ENCODE peak calls at places on chromosomes 16 and 17, in seven cellular contexts. H, D, C, V, U, M and J are unnamed samples.

GRCh38 chr16:67551091-67551490 is 11.2 kb upstream of the CTCF start:
- DNase-seq in H (no peak), D (no peak), C (no peak), V (peak; percentile 11), U (no peak), M (no peak), J (no peak)

GRCh38 chr16:30096105-30096861 is at the start of gene YPEL3:
- DNase-seq in H (peak; percentile 97), D (peak; percentile 94), C (peak; percentile 76), V (peak; percentile 96), U (peak; percentile 48), M (peak; percentile 93), J (peak; percentile 80)

GRCh38 chr16:68823401-68823800 is 19.9 kb upstream of the TANGO6 start:
- DNase-seq in H (no peak), D (no peak), C (no peak), V (no peak), U (no peak), M (peak; percentile 79), J (no peak)

GRCh38 chr17:76645481-76645880 is 1.9 kb upstream of the ST6GALNAC1 start:
- DNase-seq in H (no peak), D (no peak), C (no peak), V (no peak), U (no peak), M (no peak), J (no peak)

GRCh38 chr16:28009586-28010373 is 53.7 kb downstream of the GSG1L start:
- DNase-seq in H (no peak), D (no peak), C (no peak), V (no peak), U (no peak), M (no peak), J (no peak)

GRCh38 chr17:8372422-8372821 is 4.1 kb downstream of the KRABD2 start:
- DNase-seq in H (no peak), D (no peak), C (no peak), V (no peak), U (no peak), M (no peak), J (no peak)

GRCh38 chr16:24553983-24554382 is 14.6 kb downstream of the RBBP6 start:
- DNase-seq in H (no peak), D (no peak), C (no peak), V (no peak), U (no peak), M (no peak), J (no peak)

GRCh38 chr17:40530988-40531971 is 29.9 kb upstream of the TNS4 start:
- DNase-seq in H (no peak), D (no peak), C (no peak), V (no peak), U (no peak), M (no peak), J (no peak)

GRCh38 chr16:81707411-81708321 is 71.4 kb upstream of the PLCG2 start:
- DNase-seq in H (no peak), D (no peak), C (no peak), V (no peak), U (no peak), M (peak; percentile 71), J (no peak)

GRCh38 chr16:54505479-54506247 is 219.1 kb upstream of the IRX3 start:
- DNase-seq in H (no peak), D (no peak), C (no peak), V (no peak), U (no peak), M (no peak), J (no peak)

GRCh38 chr17:73166731-73167581 is 2.1 kb downstream of the SSTR2 start:
- DNase-seq in H (no peak), D (no peak), C (peak; percentile 59), V (no peak), U (no peak), M (no peak), J (no peak)

DNA sequence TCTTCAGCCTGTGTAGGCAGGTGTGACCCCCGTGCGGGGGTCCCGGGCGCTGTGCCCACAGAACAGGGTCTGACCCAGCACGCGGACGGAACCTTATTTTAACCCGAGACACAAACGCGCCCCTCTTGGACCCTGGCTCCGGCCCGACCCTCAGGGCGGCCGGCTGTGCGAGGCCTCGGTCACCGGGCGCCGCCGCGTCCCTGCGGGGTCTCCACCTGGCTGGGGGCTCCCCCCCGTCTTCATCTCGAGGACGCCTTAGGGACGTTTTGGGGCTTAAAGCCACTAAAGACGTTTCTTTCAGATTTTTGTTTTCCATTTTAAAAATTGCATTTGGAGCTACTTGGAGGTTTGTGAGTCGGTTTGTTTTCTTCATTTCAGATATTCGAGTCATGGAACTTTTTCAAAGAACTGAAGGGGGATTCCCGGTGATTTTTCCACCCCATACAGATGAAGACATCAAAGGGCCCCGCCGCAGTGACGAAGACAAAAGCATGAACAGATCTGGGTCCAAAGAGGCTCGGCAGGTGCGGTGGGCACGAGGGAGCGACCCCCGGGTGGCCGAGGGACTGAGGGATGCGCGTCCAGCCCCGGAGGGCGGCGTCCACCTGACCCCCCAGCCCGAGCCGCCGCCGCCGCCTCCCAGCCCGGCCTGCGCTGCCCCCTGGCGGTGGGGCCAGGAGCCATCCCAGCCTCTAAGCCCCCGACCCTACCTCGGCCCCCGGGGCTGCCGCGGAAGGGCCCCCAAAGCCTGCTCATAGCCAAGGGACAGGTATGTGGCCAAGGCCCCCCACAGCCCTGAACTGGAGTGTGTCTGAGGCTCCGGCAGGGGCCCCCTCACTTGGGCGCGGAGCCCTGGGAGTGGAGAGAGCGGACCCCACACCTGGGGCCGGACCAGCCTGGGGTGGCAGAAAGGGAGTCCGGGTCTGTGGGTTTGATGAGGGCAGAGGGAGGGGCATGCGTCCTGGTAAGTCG is 3.8 kb upstream of the CD7 start:
- DNase-seq in H (peak; percentile 65), D (peak; percentile 66), C (peak; percentile 41), V (no peak), U (no peak), M (no peak), J (peak; percentile 41)
- TF ChIP-seq CTCF in H (peak; percentile 59), D (peak; percentile 80), C (peak; percentile 57), V (peak; percentile 94), U (peak; percentile 94), M (peak; percentile 77), J (peak; percentile 77)

GRCh38 chr17:75549246-75550138 is 24.0 kb downstream of the LLGL2 start:
- DNase-seq in H (no peak), D (no peak), C (no peak), V (no peak), U (no peak), M (no peak), J (no peak)
- TF ChIP-seq CTCF in H (no peak), D (no peak), C (no peak), V (no peak), U (no peak), M (no peak), J (no peak)

GRCh38 chr17:28849281-28849680 is 5.5 kb upstream of the ERAL1 start:
- DNase-seq in H (no peak), D (no peak), C (peak; percentile 52), V (no peak), U (no peak), M (no peak), J (no peak)
- TF ChIP-seq CTCF in H (no peak), D (no peak), C (no peak), V (no peak), U (no peak), M (no peak), J (no peak)

DNA sequence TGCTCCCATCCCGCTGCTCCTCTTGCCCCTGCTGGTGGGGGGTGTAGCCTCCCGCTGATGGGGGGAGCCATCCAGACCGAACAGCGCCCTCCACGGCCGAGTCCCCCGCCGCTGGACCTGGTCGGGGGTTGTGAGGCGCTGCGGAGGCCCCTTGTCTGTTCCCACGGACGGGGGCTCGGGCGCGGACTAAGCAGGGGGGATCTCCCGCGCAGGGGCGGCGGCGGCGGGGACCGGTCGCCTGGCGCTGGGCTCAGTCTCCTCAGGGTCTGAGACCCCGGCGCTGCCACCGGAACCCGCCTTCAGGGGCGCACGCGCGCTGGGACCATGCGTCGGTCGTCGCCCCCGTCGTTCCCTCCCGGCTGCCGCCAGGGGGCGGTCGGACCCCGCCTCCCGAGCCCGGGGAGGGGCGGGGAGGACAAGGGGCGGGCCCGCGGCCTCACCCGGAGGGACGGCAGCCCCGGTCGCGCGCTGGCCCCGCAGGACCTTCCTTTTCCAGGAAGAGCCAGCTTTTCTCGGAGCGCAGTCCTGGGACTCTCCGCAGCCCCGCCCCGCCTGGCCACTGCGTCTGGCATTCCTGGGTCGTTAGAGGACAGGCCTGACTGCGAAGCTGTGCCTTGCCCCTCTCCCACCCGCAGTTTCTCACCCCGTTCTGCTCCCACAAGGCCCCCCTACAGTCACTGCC is 6.3 kb upstream of the IL32 start:
- DNase-seq in H (peak; percentile 92), D (peak; percentile 96), C (peak; percentile 89), V (peak; percentile 94), U (peak; percentile 54), M (peak; percentile 76), J (peak; percentile 92)
- TF ChIP-seq CTCF in H (peak; percentile 51), D (peak; percentile 95), C (peak; percentile 32), V (peak; percentile 97), U (peak; percentile 97), M (peak; percentile 70), J (peak; percentile 92)

DNA sequence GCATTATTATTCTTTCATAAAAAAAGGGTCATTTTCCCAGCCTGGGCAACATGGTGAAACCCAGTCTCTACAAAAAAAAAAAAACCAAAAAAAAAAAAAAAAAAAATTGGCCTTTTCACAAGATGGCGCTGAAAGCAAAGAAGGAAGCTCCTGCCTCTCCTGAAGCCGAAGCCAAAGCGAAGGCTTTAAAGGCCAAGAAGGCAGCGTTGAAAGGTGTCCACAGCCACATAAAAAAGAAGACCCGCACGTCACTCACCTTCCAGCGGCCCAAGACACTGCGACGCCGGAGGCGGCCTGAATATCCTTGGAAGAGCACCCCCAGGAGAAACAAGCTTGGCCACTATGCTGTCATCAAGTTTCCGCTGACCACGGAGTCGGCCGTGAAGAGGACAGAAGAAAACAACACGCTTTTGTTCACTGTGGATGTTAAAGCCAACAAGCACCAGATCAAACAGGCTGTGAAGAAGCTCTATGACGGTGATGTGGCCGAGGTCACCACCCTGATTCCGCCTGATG is 4.9 kb upstream of the PGAP6 start:
- DNase-seq in H (no peak), D (no peak), C (no peak), V (peak; percentile 29), U (no peak), M (no peak), J (peak; percentile 36)
- TF ChIP-seq CTCF in H (no peak), D (no peak), C (no peak), V (no peak), U (no peak), M (no peak), J (no peak)